ENCODE peak calls at places on chromosomes 5 and 9, in nine cellular contexts. One of them, this sample, is unnamed.

GRCh38 chr5:149397530-149397929 is 18.4 kb upstream of the IL17B start:
- DNase-seq in body of pancreas: no peak
- DNase-seq in kidney: peak; percentile 87
- DNase-seq in CD8-positive, alpha-beta memory T cell: no peak
- DNase-seq in tibial nerve: no peak
- DNase-seq in cardiac muscle cell: peak; percentile 95
- DNase-seq in CD4-positive, CD25-positive, alpha-beta regulatory T cell: no peak
- DNase-seq in psoas muscle: peak; percentile 75
- DNase-seq in OCI-LY7: no peak
- DNase-seq in this sample: no peak

GRCh38 chr5:110414360-110414759 is 312.1 kb downstream of the TMEM232 start:
- DNase-seq in CD8-positive, alpha-beta memory T cell: no peak
- DNase-seq in kidney: no peak
- DNase-seq in body of pancreas: no peak
- DNase-seq in CD4-positive, CD25-positive, alpha-beta regulatory T cell: no peak
- DNase-seq in psoas muscle: no peak
- DNase-seq in OCI-LY7: no peak
- DNase-seq in tibial nerve: no peak
- DNase-seq in cardiac muscle cell: peak; percentile 2
- DNase-seq in this sample: no peak

GRCh38 chr5:59746261-59746765 is 147.2 kb downstream of the PDE4D start:
- DNase-seq in tibial nerve: no peak
- DNase-seq in CD8-positive, alpha-beta memory T cell: no peak
- DNase-seq in kidney: no peak
- DNase-seq in cardiac muscle cell: peak; percentile 46
- DNase-seq in body of pancreas: no peak
- DNase-seq in psoas muscle: peak; percentile 48
- DNase-seq in CD4-positive, CD25-positive, alpha-beta regulatory T cell: no peak
- DNase-seq in OCI-LY7: no peak
- DNase-seq in this sample: no peak

GRCh38 chr5:6502421-6502820 is 53.8 kb downstream of the UBE2QL1 start:
- DNase-seq in kidney: no peak
- DNase-seq in tibial nerve: no peak
- DNase-seq in psoas muscle: no peak
- DNase-seq in OCI-LY7: no peak
- DNase-seq in cardiac muscle cell: no peak
- DNase-seq in body of pancreas: no peak
- DNase-seq in CD8-positive, alpha-beta memory T cell: no peak
- DNase-seq in CD4-positive, CD25-positive, alpha-beta regulatory T cell: no peak
- DNase-seq in this sample: no peak

GRCh38 chr5:125274938-125275759 is 528.7 kb upstream of the ZNF608 start:
- DNase-seq in CD8-positive, alpha-beta memory T cell: no peak
- DNase-seq in CD4-positive, CD25-positive, alpha-beta regulatory T cell: no peak
- DNase-seq in OCI-LY7: no peak
- DNase-seq in body of pancreas: no peak
- DNase-seq in kidney: no peak
- DNase-seq in tibial nerve: no peak
- DNase-seq in cardiac muscle cell: no peak
- DNase-seq in psoas muscle: no peak
- DNase-seq in this sample: no peak

GRCh38 chr5:38045446-38045845 is 205.6 kb upstream of the GDNF start:
- DNase-seq in cardiac muscle cell: no peak
- DNase-seq in CD4-positive, CD25-positive, alpha-beta regulatory T cell: no peak
- DNase-seq in kidney: no peak
- DNase-seq in psoas muscle: no peak
- DNase-seq in CD8-positive, alpha-beta memory T cell: no peak
- DNase-seq in OCI-LY7: no peak
- DNase-seq in tibial nerve: no peak
- DNase-seq in body of pancreas: no peak
- DNase-seq in this sample: no peak

GRCh38 chr9:69307446-69308216 is 17.4 kb upstream of the ENTREP1 start:
- DNase-seq in OCI-LY7: no peak
- DNase-seq in CD4-positive, CD25-positive, alpha-beta regulatory T cell: no peak
- DNase-seq in psoas muscle: no peak
- DNase-seq in kidney: no peak
- DNase-seq in tibial nerve: no peak
- DNase-seq in CD8-positive, alpha-beta memory T cell: no peak
- DNase-seq in cardiac muscle cell: peak; percentile 76
- DNase-seq in body of pancreas: no peak
- DNase-seq in this sample: no peak

GRCh38 chr5:80507663-80508062 is 19.8 kb downstream of the FAM151B start:
- DNase-seq in psoas muscle: no peak
- DNase-seq in cardiac muscle cell: no peak
- DNase-seq in tibial nerve: no peak
- DNase-seq in OCI-LY7: no peak
- DNase-seq in CD4-positive, CD25-positive, alpha-beta regulatory T cell: no peak
- DNase-seq in body of pancreas: no peak
- DNase-seq in CD8-positive, alpha-beta memory T cell: no peak
- DNase-seq in kidney: no peak
- DNase-seq in this sample: no peak

GRCh38 chr9:107465467-107466451 is 23.8 kb downstream of the KLF4 start:
- DNase-seq in tibial nerve: peak; percentile 64
- DNase-seq in OCI-LY7: no peak
- DNase-seq in CD8-positive, alpha-beta memory T cell: no peak
- DNase-seq in kidney: peak; percentile 81
- DNase-seq in cardiac muscle cell: peak; percentile 78
- DNase-seq in CD4-positive, CD25-positive, alpha-beta regulatory T cell: no peak
- DNase-seq in psoas muscle: peak; percentile 88
- DNase-seq in body of pancreas: peak; percentile 55
- DNase-seq in this sample: no peak

GRCh38 chr5:27234916-27235315 is 196.5 kb upstream of the CDH9 start:
- DNase-seq in tibial nerve: no peak
- DNase-seq in OCI-LY7: no peak
- DNase-seq in CD8-positive, alpha-beta memory T cell: no peak
- DNase-seq in psoas muscle: no peak
- DNase-seq in CD4-positive, CD25-positive, alpha-beta regulatory T cell: no peak
- DNase-seq in cardiac muscle cell: no peak
- DNase-seq in body of pancreas: no peak
- DNase-seq in kidney: no peak
- DNase-seq in this sample: no peak

GRCh38 chr5:24644757-24645156 is at the start of gene CDH10:
- DNase-seq in tibial nerve: no peak
- DNase-seq in OCI-LY7: no peak
- DNase-seq in CD4-positive, CD25-positive, alpha-beta regulatory T cell: no peak
- DNase-seq in psoas muscle: no peak
- DNase-seq in body of pancreas: no peak
- DNase-seq in CD8-positive, alpha-beta memory T cell: no peak
- DNase-seq in kidney: no peak
- DNase-seq in cardiac muscle cell: peak; percentile 4
- DNase-seq in this sample: no peak

GRCh38 chr5:135353952-135354721 is 44.9 kb downstream of the MACROH2A1 start:
- DNase-seq in tibial nerve: no peak
- DNase-seq in kidney: no peak
- DNase-seq in CD4-positive, CD25-positive, alpha-beta regulatory T cell: no peak
- DNase-seq in cardiac muscle cell: peak; percentile 88
- DNase-seq in body of pancreas: no peak
- DNase-seq in CD8-positive, alpha-beta memory T cell: no peak
- DNase-seq in psoas muscle: no peak
- DNase-seq in OCI-LY7: no peak
- DNase-seq in this sample: no peak

GRCh38 chr5:1873242-1873959 is 9.3 kb downstream of the IRX4 start:
- DNase-seq in kidney: no peak
- DNase-seq in OCI-LY7: no peak
- DNase-seq in tibial nerve: no peak
- DNase-seq in CD8-positive, alpha-beta memory T cell: no peak
- DNase-seq in psoas muscle: no peak
- DNase-seq in body of pancreas: no peak
- DNase-seq in cardiac muscle cell: no peak
- DNase-seq in CD4-positive, CD25-positive, alpha-beta regulatory T cell: no peak
- DNase-seq in this sample: no peak

GRCh38 chr5:160375166-160375565 is 4.7 kb upstream of the C1QTNF2 start:
- DNase-seq in tibial nerve: no peak
- DNase-seq in OCI-LY7: no peak
- DNase-seq in CD4-positive, CD25-positive, alpha-beta regulatory T cell: no peak
- DNase-seq in CD8-positive, alpha-beta memory T cell: no peak
- DNase-seq in body of pancreas: no peak
- DNase-seq in kidney: no peak
- DNase-seq in psoas muscle: no peak
- DNase-seq in cardiac muscle cell: no peak
- DNase-seq in this sample: no peak

GRCh38 chr9:1979815-1980367 is 35.3 kb upstream of the SMARCA2 start:
- DNase-seq in tibial nerve: peak; percentile 12
- DNase-seq in psoas muscle: peak; percentile 60
- DNase-seq in OCI-LY7: no peak
- DNase-seq in kidney: peak; percentile 71
- DNase-seq in CD4-positive, CD25-positive, alpha-beta regulatory T cell: no peak
- DNase-seq in cardiac muscle cell: peak; percentile 79
- DNase-seq in body of pancreas: peak; percentile 45
- DNase-seq in CD8-positive, alpha-beta memory T cell: no peak
- DNase-seq in this sample: no peak

GRCh38 chr9:38046669-38047300 is 22.2 kb downstream of the SHB start:
- DNase-seq in CD8-positive, alpha-beta memory T cell: no peak
- DNase-seq in tibial nerve: no peak
- DNase-seq in cardiac muscle cell: peak; percentile 63
- DNase-seq in body of pancreas: peak; percentile 80
- DNase-seq in kidney: peak; percentile 15
- DNase-seq in psoas muscle: no peak
- DNase-seq in CD4-positive, CD25-positive, alpha-beta regulatory T cell: no peak
- DNase-seq in OCI-LY7: no peak
- DNase-seq in this sample: no peak

GRCh38 chr5:146624179-146624578 is 108.2 kb upstream of the GPR151 start:
- DNase-seq in tibial nerve: no peak
- DNase-seq in body of pancreas: no peak
- DNase-seq in CD8-positive, alpha-beta memory T cell: no peak
- DNase-seq in CD4-positive, CD25-positive, alpha-beta regulatory T cell: no peak
- DNase-seq in kidney: no peak
- DNase-seq in psoas muscle: no peak
- DNase-seq in OCI-LY7: no peak
- DNase-seq in cardiac muscle cell: no peak
- DNase-seq in this sample: no peak
- H3K36me3 ChIP-seq in tibial nerve: peaks cover 23% of the 10 kb centered on the region
- H3K36me3 ChIP-seq in body of pancreas: no peaks in the 10 kb centered on the region
- H3K36me3 ChIP-seq in CD8-positive, alpha-beta memory T cell: no peaks in the 10 kb centered on the region
- H3K36me3 ChIP-seq in CD4-positive, CD25-positive, alpha-beta regulatory T cell: no peaks in the 10 kb centered on the region
- H3K36me3 ChIP-seq in kidney: no peaks in the 10 kb centered on the region
- H3K36me3 ChIP-seq in psoas muscle: no peaks in the 10 kb centered on the region
- H3K36me3 ChIP-seq in OCI-LY7: no peaks in the 10 kb centered on the region
- H3K36me3 ChIP-seq in cardiac muscle cell: no peaks in the 10 kb centered on the region
- H3K36me3 ChIP-seq in this sample: no peaks in the 10 kb centered on the region

GRCh38 chr9:134725605-134725940 is 84.0 kb downstream of the COL5A1 start:
- DNase-seq in cardiac muscle cell: no peak
- DNase-seq in psoas muscle: no peak
- DNase-seq in tibial nerve: no peak
- DNase-seq in kidney: no peak
- DNase-seq in OCI-LY7: no peak
- DNase-seq in CD8-positive, alpha-beta memory T cell: no peak
- DNase-seq in CD4-positive, CD25-positive, alpha-beta regulatory T cell: no peak
- DNase-seq in body of pancreas: no peak
- DNase-seq in this sample: no peak

GRCh38 chr9:134723037-134723436 is 81.4 kb downstream of the COL5A1 start:
- DNase-seq in body of pancreas: no peak
- DNase-seq in tibial nerve: no peak
- DNase-seq in CD8-positive, alpha-beta memory T cell: no peak
- DNase-seq in psoas muscle: no peak
- DNase-seq in CD4-positive, CD25-positive, alpha-beta regulatory T cell: no peak
- DNase-seq in kidney: no peak
- DNase-seq in OCI-LY7: no peak
- DNase-seq in cardiac muscle cell: no peak
- DNase-seq in this sample: no peak

GRCh38 chr9:134724912-134725604 is 83.5 kb downstream of the COL5A1 start:
- DNase-seq in tibial nerve: no peak
- DNase-seq in OCI-LY7: no peak
- DNase-seq in body of pancreas: no peak
- DNase-seq in kidney: peak; percentile 52
- DNase-seq in cardiac muscle cell: no peak
- DNase-seq in psoas muscle: no peak
- DNase-seq in CD8-positive, alpha-beta memory T cell: no peak
- DNase-seq in CD4-positive, CD25-positive, alpha-beta regulatory T cell: no peak
- DNase-seq in this sample: no peak

GRCh38 chr9:134723491-134723890 is 81.9 kb downstream of the COL5A1 start:
- DNase-seq in kidney: no peak
- DNase-seq in body of pancreas: no peak
- DNase-seq in psoas muscle: no peak
- DNase-seq in cardiac muscle cell: no peak
- DNase-seq in tibial nerve: no peak
- DNase-seq in OCI-LY7: no peak
- DNase-seq in CD8-positive, alpha-beta memory T cell: no peak
- DNase-seq in CD4-positive, CD25-positive, alpha-beta regulatory T cell: no peak
- DNase-seq in this sample: no peak

DNA sequence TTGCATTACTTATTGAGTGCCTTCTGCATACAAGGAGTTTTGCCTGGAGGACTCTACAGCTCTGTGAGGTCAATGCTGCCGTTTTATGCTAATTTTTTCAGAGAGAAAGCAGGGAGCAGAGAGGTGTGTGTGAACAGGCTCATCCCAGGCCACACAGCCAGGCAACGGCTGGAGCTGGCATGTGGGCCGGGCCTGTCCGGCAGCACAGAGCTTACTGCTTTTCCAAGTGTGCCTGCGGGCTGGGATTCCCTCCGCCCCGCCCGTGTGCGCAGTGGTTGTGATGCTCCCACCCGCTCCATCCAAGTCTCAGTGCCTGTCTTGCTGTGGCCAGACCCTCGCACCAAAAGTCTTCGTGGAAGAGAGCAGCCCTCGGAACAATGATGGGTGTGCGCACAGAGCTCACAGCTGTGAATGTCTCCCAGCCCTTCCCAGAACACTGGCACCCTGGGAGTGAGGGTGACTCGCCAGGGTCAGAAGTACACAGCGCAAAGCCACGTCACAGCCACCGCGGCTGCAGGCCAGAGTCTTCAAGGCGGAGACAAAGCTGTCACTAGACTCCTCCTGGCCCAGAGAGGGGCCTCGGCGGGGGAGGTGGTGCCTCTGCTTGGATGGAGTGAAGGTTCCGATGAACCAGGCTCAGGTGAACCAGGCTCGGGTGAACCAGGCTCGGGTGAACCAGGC is 82.8 kb downstream of the COL5A1 start:
- DNase-seq in kidney: no peak
- DNase-seq in psoas muscle: peak; percentile 89
- DNase-seq in body of pancreas: no peak
- DNase-seq in CD8-positive, alpha-beta memory T cell: no peak
- DNase-seq in tibial nerve: peak; percentile 33
- DNase-seq in OCI-LY7: no peak
- DNase-seq in CD4-positive, CD25-positive, alpha-beta regulatory T cell: no peak
- DNase-seq in cardiac muscle cell: no peak
- DNase-seq in this sample: no peak
- H3K27ac ChIP-seq in kidney: no peak overlapping the region
- H3K27ac ChIP-seq in psoas muscle: no peak overlapping the region
- H3K27ac ChIP-seq in body of pancreas: no peak overlapping the region
- H3K27ac ChIP-seq in CD8-positive, alpha-beta memory T cell: no peak overlapping the region
- H3K27ac ChIP-seq in tibial nerve: peak overlapping the region; percentile 21
- H3K27ac ChIP-seq in OCI-LY7: no peak overlapping the region
- H3K27ac ChIP-seq in CD4-positive, CD25-positive, alpha-beta regulatory T cell: no peak overlapping the region
- H3K27ac ChIP-seq in cardiac muscle cell: no peak overlapping the region
- H3K27ac ChIP-seq in this sample: no peak overlapping the region

GRCh38 chr5:68435611-68436010 is 220.1 kb downstream of the PIK3R1 start:
- DNase-seq in kidney: no peak
- DNase-seq in OCI-LY7: peak; percentile 6
- DNase-seq in CD8-positive, alpha-beta memory T cell: no peak
- DNase-seq in CD4-positive, CD25-positive, alpha-beta regulatory T cell: no peak
- DNase-seq in psoas muscle: no peak
- DNase-seq in body of pancreas: no peak
- DNase-seq in cardiac muscle cell: no peak
- DNase-seq in tibial nerve: no peak
- DNase-seq in this sample: no peak
- H3K4me1 ChIP-seq in kidney: peaks cover 7% of the 10 kb centered on the region
- H3K4me1 ChIP-seq in OCI-LY7: peaks cover 7% of the 10 kb centered on the region
- H3K4me1 ChIP-seq in CD8-positive, alpha-beta memory T cell: peaks cover 25% of the 10 kb centered on the region
- H3K4me1 ChIP-seq in CD4-positive, CD25-positive, alpha-beta regulatory T cell: peaks cover 29% of the 10 kb centered on the region
- H3K4me1 ChIP-seq in psoas muscle: peaks cover 7% of the 10 kb centered on the region
- H3K4me1 ChIP-seq in body of pancreas: no peaks in the 10 kb centered on the region
- H3K4me1 ChIP-seq in cardiac muscle cell: no peaks in the 10 kb centered on the region
- H3K4me1 ChIP-seq in tibial nerve: peaks cover 8% of the 10 kb centered on the region
- H3K4me1 ChIP-seq in this sample: peaks cover 28% of the 10 kb centered on the region

GRCh38 chr5:65611524-65611923 is 12.6 kb downstream of the TRIM23 start:
- DNase-seq in tibial nerve: no peak
- DNase-seq in cardiac muscle cell: no peak
- DNase-seq in CD8-positive, alpha-beta memory T cell: no peak
- DNase-seq in body of pancreas: peak; percentile 42
- DNase-seq in CD4-positive, CD25-positive, alpha-beta regulatory T cell: no peak
- DNase-seq in kidney: no peak
- DNase-seq in psoas muscle: no peak
- DNase-seq in OCI-LY7: no peak
- DNase-seq in this sample: no peak

GRCh38 chr5:65612298-65612907 is 11.7 kb downstream of the TRIM23 start:
- DNase-seq in kidney: no peak
- DNase-seq in cardiac muscle cell: no peak
- DNase-seq in body of pancreas: no peak
- DNase-seq in OCI-LY7: no peak
- DNase-seq in CD4-positive, CD25-positive, alpha-beta regulatory T cell: no peak
- DNase-seq in tibial nerve: no peak
- DNase-seq in CD8-positive, alpha-beta memory T cell: no peak
- DNase-seq in psoas muscle: no peak
- DNase-seq in this sample: no peak
- H3K36me3 ChIP-seq in kidney: peaks cover 36% of the 10 kb centered on the region
- H3K36me3 ChIP-seq in cardiac muscle cell: peaks cover 59% of the 10 kb centered on the region
- H3K36me3 ChIP-seq in body of pancreas: peaks cover 18% of the 10 kb centered on the region
- H3K36me3 ChIP-seq in OCI-LY7: peaks cover 77% of the 10 kb centered on the region
- H3K36me3 ChIP-seq in CD4-positive, CD25-positive, alpha-beta regulatory T cell: peaks cover 80% of the 10 kb centered on the region
- H3K36me3 ChIP-seq in tibial nerve: peaks cover 91% of the 10 kb centered on the region
- H3K36me3 ChIP-seq in CD8-positive, alpha-beta memory T cell: peaks cover 34% of the 10 kb centered on the region
- H3K36me3 ChIP-seq in psoas muscle: peaks cover 14% of the 10 kb centered on the region
- H3K36me3 ChIP-seq in this sample: peaks cover 63% of the 10 kb centered on the region

This sample was measured in effector memory CD4-positive, alpha-beta T cell.